ENCODE peak calls at places on chromosomes 16 and 17, in four cellular contexts. One of them, this sample, is unnamed.

GRCh38 chr16:15820837-15821236 is 36.0 kb downstream of the MYH11 start:
- DNase-seq in right lobe of liver: no peak
- DNase-seq in GM23338: no peak
- DNase-seq in choroid plexus epithelial cell: no peak
- DNase-seq in this sample: no peak

GRCh38 chr16:75112281-75113045 is 4.1 kb downstream of the LDHD start:
- DNase-seq in right lobe of liver: no peak
- DNase-seq in GM23338: no peak
- DNase-seq in choroid plexus epithelial cell: no peak
- DNase-seq in this sample: no peak

GRCh38 chr17:46099865-46100264 is 93.4 kb downstream of the KANSL1 start:
- DNase-seq in right lobe of liver: no peak
- DNase-seq in GM23338: no peak
- DNase-seq in choroid plexus epithelial cell: no peak
- DNase-seq in this sample: no peak

GRCh38 chr17:3966720-3967363 is 2.6 kb upstream of the ATP2A3 start:
- DNase-seq in right lobe of liver: peak
- DNase-seq in GM23338: no peak
- DNase-seq in choroid plexus epithelial cell: no peak
- DNase-seq in this sample: no peak

GRCh38 chr17:70795620-70796019 is 626.3 kb downstream of the KCNJ2 start:
- DNase-seq in right lobe of liver: no peak
- DNase-seq in GM23338: no peak
- DNase-seq in choroid plexus epithelial cell: no peak
- DNase-seq in this sample: no peak

GRCh38 chr16:5709889-5710288 is 612.3 kb upstream of the EEF2KMT start:
- DNase-seq in right lobe of liver: no peak
- DNase-seq in GM23338: peak
- DNase-seq in choroid plexus epithelial cell: no peak
- DNase-seq in this sample: no peak

GRCh38 chr17:77877674-77878355 is 80.7 kb upstream of the TNRC6C start:
- DNase-seq in right lobe of liver: no peak
- DNase-seq in GM23338: no peak
- DNase-seq in choroid plexus epithelial cell: no peak
- DNase-seq in this sample: no peak

GRCh38 chr17:70108166-70108565 is 33.1 kb downstream of the KCNJ16 start:
- DNase-seq in right lobe of liver: no peak
- DNase-seq in GM23338: no peak
- DNase-seq in choroid plexus epithelial cell: no peak
- DNase-seq in this sample: no peak

GRCh38 chr17:42098747-42099399 is 600 bp upstream of the ZNF385C start:
- DNase-seq in right lobe of liver: no peak
- DNase-seq in GM23338: peak
- DNase-seq in choroid plexus epithelial cell: no peak
- DNase-seq in this sample: no peak

GRCh38 chr16:30350134-30350871 is 4.8 kb downstream of the CD2BP2 start:
- DNase-seq in right lobe of liver: no peak
- DNase-seq in GM23338: no peak
- DNase-seq in choroid plexus epithelial cell: no peak
- DNase-seq in this sample: no peak

GRCh38 chr17:48563385-48563838 is 14.7 kb downstream of the HOXB4 start:
- DNase-seq in right lobe of liver: no peak
- DNase-seq in GM23338: no peak
- DNase-seq in choroid plexus epithelial cell: no peak
- DNase-seq in this sample: no peak

GRCh38 chr16:66457888-66458287 is 30.8 kb downstream of the BEAN1 start:
- DNase-seq in right lobe of liver: no peak
- DNase-seq in GM23338: peak
- DNase-seq in choroid plexus epithelial cell: no peak
- DNase-seq in this sample: no peak

GRCh38 chr17:19464033-19465026 is 53.3 kb downstream of the RNF112 start:
- DNase-seq in right lobe of liver: no peak
- DNase-seq in GM23338: no peak
- DNase-seq in choroid plexus epithelial cell: no peak
- DNase-seq in this sample: no peak

GRCh38 chr16:66292241-66292935 is 74.1 kb upstream of the CDH5 start:
- DNase-seq in right lobe of liver: no peak
- DNase-seq in GM23338: no peak
- DNase-seq in choroid plexus epithelial cell: no peak
- DNase-seq in this sample: no peak

GRCh38 chr17:59371426-59372099 is 40.1 kb downstream of the YPEL2 start:
- DNase-seq in right lobe of liver: no peak
- DNase-seq in GM23338: no peak
- DNase-seq in choroid plexus epithelial cell: peak
- DNase-seq in this sample: no peak

GRCh38 chr16:85891033-85891775 is 7.8 kb upstream of the IRF8 start:
- DNase-seq in right lobe of liver: no peak
- DNase-seq in GM23338: no peak
- DNase-seq in choroid plexus epithelial cell: peak
- DNase-seq in this sample: no peak

GRCh38 chr16:89090669-89091426 is 2.8 kb upstream of the ACSF3 start:
- DNase-seq in right lobe of liver: no peak
- DNase-seq in GM23338: no peak
- DNase-seq in choroid plexus epithelial cell: no peak
- DNase-seq in this sample: no peak

GRCh38 chr16:27222499-27223225 is 19.3 kb downstream of the KDM8 start:
- DNase-seq in right lobe of liver: no peak
- DNase-seq in GM23338: no peak
- DNase-seq in choroid plexus epithelial cell: peak
- DNase-seq in this sample: peak

GRCh38 chr16:78655481-78656114 is 556.1 kb downstream of the WWOX start:
- DNase-seq in right lobe of liver: no peak
- DNase-seq in GM23338: no peak
- DNase-seq in choroid plexus epithelial cell: no peak
- DNase-seq in this sample: no peak

GRCh38 chr17:55726440-55726839 is 3.8 kb upstream of the TMEM100 start:
- DNase-seq in right lobe of liver: peak
- DNase-seq in GM23338: no peak
- DNase-seq in choroid plexus epithelial cell: peak
- DNase-seq in this sample: peak

GRCh38 chr16:53058882-53059281 is 4.1 kb downstream of the CHD9 start:
- DNase-seq in right lobe of liver: no peak
- DNase-seq in GM23338: no peak
- DNase-seq in choroid plexus epithelial cell: no peak
- DNase-seq in this sample: no peak

GRCh38 chr16:85878875-85879274 is 20.1 kb upstream of the IRF8 start:
- DNase-seq in right lobe of liver: no peak
- DNase-seq in GM23338: peak
- DNase-seq in choroid plexus epithelial cell: peak
- DNase-seq in this sample: no peak

GRCh38 chr16:73083271-73083670 is 35.3 kb upstream of the ZFHX3 start:
- DNase-seq in right lobe of liver: no peak
- DNase-seq in GM23338: no peak
- DNase-seq in choroid plexus epithelial cell: no peak
- DNase-seq in this sample: no peak

GRCh38 chr17:16023881-16024280 is 24.3 kb downstream of the TTC19 start:
- DNase-seq in right lobe of liver: no peak
- DNase-seq in GM23338: no peak
- DNase-seq in choroid plexus epithelial cell: no peak
- DNase-seq in this sample: no peak

GRCh38 chr16:54153240-54153934 is 133.2 kb downstream of the IRX3 start:
- DNase-seq in right lobe of liver: no peak
- DNase-seq in GM23338: no peak
- DNase-seq in choroid plexus epithelial cell: no peak
- DNase-seq in this sample: no peak

GRCh38 chr17:37176683-37177082 is 199.1 kb upstream of the C17orf78 start:
- DNase-seq in right lobe of liver: no peak
- DNase-seq in GM23338: no peak
- DNase-seq in choroid plexus epithelial cell: peak
- DNase-seq in this sample: no peak

GRCh38 chr16:85483424-85483823 is 129.7 kb upstream of the GSE1 start:
- DNase-seq in right lobe of liver: no peak
- DNase-seq in GM23338: no peak
- DNase-seq in choroid plexus epithelial cell: no peak
- DNase-seq in this sample: no peak

GRCh38 chr16:86252596-86252995 is 257.7 kb upstream of the FOXF1 start:
- DNase-seq in right lobe of liver: no peak
- DNase-seq in GM23338: peak
- DNase-seq in choroid plexus epithelial cell: peak
- DNase-seq in this sample: no peak

GRCh38 chr16:72850863-72851262 is 197.1 kb downstream of the ZFHX3 start:
- DNase-seq in right lobe of liver: no peak
- DNase-seq in GM23338: no peak
- DNase-seq in choroid plexus epithelial cell: peak
- DNase-seq in this sample: no peak

GRCh38 chr17:27247071-27247957 is 46.6 kb upstream of the WSB1 start:
- DNase-seq in right lobe of liver: peak
- DNase-seq in GM23338: no peak
- DNase-seq in choroid plexus epithelial cell: peak
- DNase-seq in this sample: peak

GRCh38 chr17:8068736-8069586 is 18.6 kb downstream of the ALOX12B start:
- DNase-seq in right lobe of liver: peak
- DNase-seq in GM23338: no peak
- DNase-seq in choroid plexus epithelial cell: no peak
- DNase-seq in this sample: no peak

GRCh38 chr16:65392831-65393565 is 271.1 kb upstream of the CDH11 start:
- DNase-seq in right lobe of liver: no peak
- DNase-seq in GM23338: no peak
- DNase-seq in choroid plexus epithelial cell: peak
- DNase-seq in this sample: no peak

DNA sequence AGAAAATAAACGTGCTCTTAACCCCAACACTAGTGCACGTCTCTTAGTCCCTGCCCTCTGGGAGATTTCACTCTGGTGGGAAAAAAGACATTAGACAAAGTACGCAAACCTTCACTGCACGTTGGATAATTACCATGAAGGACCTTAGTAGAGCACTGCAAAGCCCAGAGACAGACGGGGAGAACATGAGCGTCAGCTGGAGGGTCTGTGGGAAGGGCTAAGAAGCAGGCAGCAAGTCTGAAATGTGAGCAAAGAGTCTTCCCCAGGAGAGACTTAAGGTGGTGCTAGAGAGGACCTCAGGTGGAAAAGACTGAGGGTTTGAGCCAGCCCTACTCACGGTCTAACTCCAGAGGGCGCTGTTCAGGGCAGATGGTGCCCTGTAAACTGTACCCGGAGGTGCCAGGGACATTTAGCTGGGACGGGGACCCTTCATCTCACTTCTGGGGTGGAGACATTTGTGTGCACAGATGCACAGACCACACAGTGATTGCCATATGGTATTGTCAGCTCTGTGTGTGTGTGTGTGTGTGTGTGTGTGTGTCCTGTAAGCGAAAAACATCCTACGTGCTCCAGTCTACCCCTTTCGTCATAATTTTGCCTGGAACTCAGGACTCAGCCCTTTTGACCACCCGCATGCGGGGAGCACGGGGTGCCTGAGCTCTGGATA is 9.9 kb upstream of the STAC2 start:
- DNase-seq in right lobe of liver: peak
- DNase-seq in GM23338: peak
- DNase-seq in choroid plexus epithelial cell: peak
- DNase-seq in this sample: no peak
- H3K4me3 ChIP-seq in right lobe of liver: no peak
- H3K4me3 ChIP-seq in GM23338: no peak
- H3K4me3 ChIP-seq in choroid plexus epithelial cell: no peak
- H3K4me3 ChIP-seq in this sample: no peak

GRCh38 chr16:87319011-87319410 is 1.8 kb upstream of the C16orf95 start:
- DNase-seq in right lobe of liver: no peak
- DNase-seq in GM23338: no peak
- DNase-seq in choroid plexus epithelial cell: no peak
- DNase-seq in this sample: no peak
- H3K4me3 ChIP-seq in right lobe of liver: no peak
- H3K4me3 ChIP-seq in GM23338: no peak
- H3K4me3 ChIP-seq in choroid plexus epithelial cell: no peak
- H3K4me3 ChIP-seq in this sample: no peak

GRCh38 chr17:40872416-40872815 is 5.4 kb upstream of the KRT12 start:
- DNase-seq in right lobe of liver: no peak
- DNase-seq in GM23338: no peak
- DNase-seq in choroid plexus epithelial cell: no peak
- DNase-seq in this sample: no peak
- H3K4me3 ChIP-seq in right lobe of liver: no peak
- H3K4me3 ChIP-seq in GM23338: no peak
- H3K4me3 ChIP-seq in choroid plexus epithelial cell: no peak
- H3K4me3 ChIP-seq in this sample: no peak

GRCh38 chr16:10968509-10968908 is 24.1 kb downstream of the CLEC16A start:
- DNase-seq in right lobe of liver: no peak
- DNase-seq in GM23338: no peak
- DNase-seq in choroid plexus epithelial cell: no peak
- DNase-seq in this sample: no peak
- H3K4me3 ChIP-seq in right lobe of liver: no peak
- H3K4me3 ChIP-seq in GM23338: no peak
- H3K4me3 ChIP-seq in choroid plexus epithelial cell: no peak
- H3K4me3 ChIP-seq in this sample: no peak

GRCh38 chr17:65277576-65277975 is 140.4 kb downstream of the RGS9 start:
- DNase-seq in right lobe of liver: no peak
- DNase-seq in GM23338: no peak
- DNase-seq in choroid plexus epithelial cell: peak
- DNase-seq in this sample: no peak
- H3K4me3 ChIP-seq in right lobe of liver: no peak
- H3K4me3 ChIP-seq in GM23338: no peak
- H3K4me3 ChIP-seq in choroid plexus epithelial cell: peak
- H3K4me3 ChIP-seq in this sample: no peak

GRCh38 chr17:40093005-40093579 is 7.3 kb downstream of the NR1D1 start:
- DNase-seq in right lobe of liver: no peak
- DNase-seq in GM23338: no peak
- DNase-seq in choroid plexus epithelial cell: no peak
- DNase-seq in this sample: no peak
- H3K4me3 ChIP-seq in right lobe of liver: no peak
- H3K4me3 ChIP-seq in GM23338: no peak
- H3K4me3 ChIP-seq in choroid plexus epithelial cell: no peak
- H3K4me3 ChIP-seq in this sample: peak

DNA sequence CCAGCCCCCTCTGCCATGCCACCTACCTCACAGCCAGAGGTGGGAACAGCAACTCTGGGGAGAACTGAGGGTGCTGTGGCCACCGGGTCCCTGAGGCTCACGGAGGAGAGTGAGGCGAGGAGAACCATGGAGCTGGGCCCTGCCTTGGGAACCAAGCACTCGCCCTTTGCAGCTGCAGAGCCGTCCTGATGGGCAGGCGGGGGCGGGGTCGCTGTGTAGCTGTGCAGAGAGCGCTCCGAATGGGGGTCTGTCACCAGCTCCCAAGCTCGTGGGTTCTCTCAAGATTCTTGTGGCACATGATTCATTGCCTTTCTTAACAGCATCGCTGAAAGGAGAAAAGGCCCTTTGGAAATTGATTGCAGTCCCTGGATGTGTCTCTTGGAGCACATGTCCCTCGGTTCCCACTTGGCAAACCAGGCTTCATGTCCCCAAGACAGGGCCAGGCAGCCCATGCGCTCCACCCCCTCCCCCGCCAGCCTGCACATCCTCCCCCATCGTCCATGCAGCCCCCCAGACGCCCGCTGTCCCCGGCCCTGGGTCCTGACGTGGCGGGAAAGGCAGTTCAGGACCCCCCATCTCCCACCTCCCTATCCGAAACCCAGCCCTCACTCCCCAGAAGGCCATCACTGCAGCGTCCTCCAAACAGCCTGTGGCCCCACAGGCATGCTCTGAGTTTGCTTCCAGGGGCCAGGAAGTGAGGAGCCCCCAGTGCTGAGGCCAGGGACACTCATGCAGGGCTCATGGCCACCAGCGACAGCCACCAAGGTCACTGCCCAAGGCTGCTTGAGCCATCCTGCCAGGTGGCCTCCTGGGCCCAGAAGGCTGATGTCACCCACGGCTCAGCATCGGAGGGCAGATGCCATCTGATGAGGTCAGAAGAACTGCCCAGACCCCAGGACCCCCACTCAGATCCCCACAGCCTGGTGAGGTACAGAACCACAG is 20.6 kb upstream of the CHMP6 start:
- DNase-seq in right lobe of liver: no peak
- DNase-seq in GM23338: no peak
- DNase-seq in choroid plexus epithelial cell: no peak
- DNase-seq in this sample: no peak
- H3K4me3 ChIP-seq in right lobe of liver: no peak
- H3K4me3 ChIP-seq in GM23338: no peak
- H3K4me3 ChIP-seq in choroid plexus epithelial cell: no peak
- H3K4me3 ChIP-seq in this sample: no peak

This sample was measured in heart right ventricle.